ENCODE peak calls at places on chromosomes 4 and X, in nine cellular contexts. N is uterus; H is CD8-positive, alpha-beta memory T cell; O is fibroblast of gingiva; J is stimulated activated CD4-positive, alpha-beta T cell treated with anti-CD3 and anti-CD28 coated beads, TNF-alpha, amount 100 ng/mL, for 4 hours; I is colonic mucosa; F is nephron progenitor cell; K is PC-3; Z is mesothelial cell of epicardium. G is an unnamed sample.

GRCh38 chrX:153544747-153545146 is 27.3 kb downstream of the ATP2B3 start:
- DNase-seq in Z (no peak), K (no peak), O (no peak), J (no peak), N (no peak), I (no peak), F (no peak), H (no peak), G (no peak)

GRCh38 chr4:183987987-183988392 is 82.9 kb downstream of the STOX2 start:
- DNase-seq in K (peak), H (no peak), N (peak), F (peak), I (peak), O (peak), Z (no peak), J (no peak), G (peak)

GRCh38 chr4:182925298-182925738 is 8.1 kb upstream of the DCTD start:
- DNase-seq in J (no peak), K (peak), N (peak), H (peak), I (peak), O (peak), Z (no peak), F (peak), G (peak)

GRCh38 chr4:168070903-168071302 is 21.4 kb upstream of the ANXA10 start:
- DNase-seq in Z (no peak), O (no peak), H (no peak), J (no peak), N (no peak), F (no peak), I (no peak), K (no peak), G (peak)

GRCh38 chrX:110665636-110666035 is 130.0 kb downstream of the CHRDL1 start:
- DNase-seq in K (peak), I (peak), Z (no peak), F (peak), O (peak), N (no peak), J (no peak), H (no peak), G (peak)

GRCh38 chr4:25104561-25104960 is 55.7 kb downstream of the SEPSECS start:
- DNase-seq in K (no peak), O (no peak), J (no peak), H (no peak), Z (no peak), F (no peak), I (no peak), N (no peak), G (no peak)

GRCh38 chrX:119728487-119728886 is 29.9 kb upstream of the SOWAHD start:
- DNase-seq in N (no peak), Z (no peak), F (no peak), I (no peak), J (no peak), K (peak), O (no peak), H (no peak), G (no peak)

GRCh38 chr4:21765810-21766407 is 182.7 kb downstream of the KCNIP4 start:
- DNase-seq in H (no peak), Z (no peak), J (no peak), N (no peak), I (peak), F (peak), O (peak), K (peak), G (peak)

G was measured in mammary epithelial cell.